ENCODE peak calls at places on chromosomes 3 and 15, in five cellular contexts. M, I, R, V and J are unnamed samples.

GRCh38 chr3:1404270-1404669 is 311.4 kb downstream of the CNTN6 start:
- DNase-seq in M (peak; percentile 70), R (peak; percentile 45), I (peak; percentile 40), V (no peak), J (peak; percentile 24)

GRCh38 chr3:117439812-117440211 is 730.2 kb downstream of the TUSC7 start:
- DNase-seq in R (peak; percentile 28), M (no peak), I (no peak), V (no peak), J (no peak)

GRCh38 chr3:132788299-132788698 is 66.1 kb upstream of the NPHP3 start:
- DNase-seq in M (peak; percentile 63), I (no peak), R (no peak), V (peak; percentile 20), J (no peak)

GRCh38 chr3:160196511-160197104 is 28.6 kb upstream of the C3orf80 start:
- DNase-seq in I (no peak), V (no peak), R (no peak), M (no peak), J (no peak)

GRCh38 chr3:16658004-16658932 is 53.0 kb upstream of the DAZL start:
- DNase-seq in R (peak; percentile 55), V (no peak), I (peak; percentile 56), M (no peak), J (peak; percentile 69)

GRCh38 chr3:126961191-126961790 is 21.6 kb upstream of the PLXNA1 start:
- DNase-seq in V (peak; percentile 63), I (no peak), M (no peak), R (no peak), J (peak; percentile 24)

GRCh38 chr3:15659254-15659975 is 57.9 kb downstream of the BTD start:
- DNase-seq in R (no peak), I (no peak), V (no peak), M (no peak), J (no peak)

GRCh38 chr3:114480442-114480841 is 186.6 kb downstream of the TIGIT start:
- DNase-seq in M (peak; percentile 7), I (no peak), V (no peak), R (no peak), J (no peak)

GRCh38 chr3:14297305-14297704 is 105.1 kb upstream of the SLC6A6 start:
- DNase-seq in I (no peak), V (no peak), R (no peak), M (no peak), J (no peak)

GRCh38 chr3:14295037-14295436 is 107.4 kb upstream of the SLC6A6 start:
- DNase-seq in M (no peak), I (no peak), V (no peak), R (no peak), J (peak; percentile 96)

GRCh38 chr3:14297784-14298236 is 104.6 kb upstream of the SLC6A6 start:
- DNase-seq in M (no peak), I (no peak), R (no peak), V (peak; percentile 78), J (no peak)

GRCh38 chr3:14295777-14296176 is 106.6 kb upstream of the SLC6A6 start:
- DNase-seq in R (no peak), V (no peak), I (no peak), M (no peak), J (no peak)

DNA sequence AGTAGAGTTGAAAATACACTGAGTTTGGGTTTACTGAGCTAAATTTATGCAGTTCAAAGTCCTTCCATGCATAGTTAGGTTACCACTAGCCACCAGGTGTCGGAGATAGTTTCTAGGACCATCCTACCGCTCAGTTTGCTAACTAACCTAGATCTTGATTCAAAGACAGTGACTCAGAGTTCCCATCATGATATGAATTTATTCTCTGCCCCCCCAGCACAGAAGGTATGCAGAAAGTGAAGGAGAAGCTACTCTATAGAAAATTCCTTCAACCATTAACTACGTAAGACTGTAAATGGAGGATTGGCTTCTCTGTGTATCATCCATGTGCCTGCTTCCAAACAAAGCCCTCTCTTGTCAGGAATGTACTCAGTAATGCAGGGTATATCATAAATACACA is 106.1 kb upstream of the SLC6A6 start:
- DNase-seq in I (no peak), M (peak; percentile 68), V (no peak), R (no peak), J (no peak)
- H3K27ac ChIP-seq in I (no peak overlapping the region), M (peak overlapping the region; percentile 87), V (no peak overlapping the region), R (no peak overlapping the region), J (no peak overlapping the region)

GRCh38 chr3:189080745-189081144 is 91.0 kb upstream of the TPRG1 start:
- DNase-seq in M (no peak), R (no peak), I (no peak), V (no peak), J (peak; percentile 12)

GRCh38 chr3:189082666-189083427 is 88.9 kb upstream of the TPRG1 start:
- DNase-seq in R (no peak), V (no peak), M (no peak), I (no peak), J (peak; percentile 78)

DNA sequence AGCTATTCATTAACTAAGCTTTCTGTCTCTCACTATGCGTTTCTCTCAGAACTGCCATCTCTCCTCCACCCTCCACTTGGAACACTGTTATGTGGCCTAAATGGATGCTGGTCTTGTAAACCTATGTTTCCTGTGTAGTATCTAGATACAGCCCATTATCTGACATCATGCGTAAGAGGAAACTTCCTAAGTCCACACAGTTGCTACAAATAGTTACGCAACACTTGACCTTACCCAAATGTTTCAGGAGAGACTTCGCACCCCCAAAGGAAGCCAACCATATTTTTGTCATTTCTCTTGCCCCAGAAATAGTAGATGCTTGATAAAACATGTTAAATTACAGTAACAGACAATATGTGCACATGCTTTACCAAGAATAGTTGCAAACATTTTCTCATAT is 87.2 kb upstream of the TPRG1 start:
- DNase-seq in R (no peak), I (no peak), M (no peak), V (no peak), J (no peak)
- H3K27ac ChIP-seq in R (no peak overlapping the region), I (no peak overlapping the region), M (no peak overlapping the region), V (no peak overlapping the region), J (no peak overlapping the region)

DNA sequence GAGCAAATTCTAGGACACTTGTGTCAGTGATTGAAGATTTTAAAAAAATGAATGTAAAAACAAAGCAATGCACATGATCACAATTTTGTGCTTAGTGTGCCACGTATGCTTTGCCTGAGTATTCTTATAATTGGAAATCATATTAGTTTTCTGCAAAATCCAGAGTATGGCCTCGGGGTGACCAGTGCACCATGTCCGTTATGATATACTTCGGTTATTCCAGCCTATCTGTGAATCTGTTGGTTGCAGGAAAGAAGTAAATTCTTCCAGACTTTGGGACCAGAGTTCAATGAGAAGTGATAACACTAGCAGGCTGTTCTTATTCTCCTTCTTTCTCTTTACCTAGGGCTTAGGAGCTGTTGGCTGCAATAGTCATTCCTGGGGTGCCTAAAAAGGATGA is 152.0 kb upstream of the TMC3 start:
- DNase-seq in M (no peak), R (no peak), V (no peak), I (no peak), J (no peak)
- H3K27ac ChIP-seq in M (no peak overlapping the region), R (no peak overlapping the region), V (no peak overlapping the region), I (no peak overlapping the region), J (no peak overlapping the region)

GRCh38 chr15:76996526-76997401 is 1.8 kb downstream of the PSTPIP1 start:
- DNase-seq in M (no peak), I (no peak), R (no peak), V (peak; percentile 26), J (no peak)
- H3K27ac ChIP-seq in M (no peak overlapping the region), I (no peak overlapping the region), R (no peak overlapping the region), V (no peak overlapping the region), J (no peak overlapping the region)